ENCODE peak calls at places on chromosomes 5 and 9, in nine cellular contexts. Y is activated gamma-delta T cell; E is stimulated activated CD4-positive, alpha-beta T cell treated with anti-CD3 and anti-CD28 coated beads, Interleukin-4, amount 100 ng/mL, for 4 hours; V is small intestine; B is EL; H is GF-D8; N is ecto neural progenitor cell; F is HT1080; W is GDM1. G is an unnamed sample.

GRCh38 chr9:107735821-107736220 is 246.3 kb upstream of the KLF4 start:
- DNase-seq in V (no peak), F (no peak), N (no peak), E (no peak), H (no peak), B (no peak), Y (no peak), W (no peak), G (no peak)

GRCh38 chr5:30325795-30326194 is 867.7 kb upstream of the CDH6 start:
- DNase-seq in N (no peak), F (no peak), Y (no peak), W (no peak), H (no peak), V (no peak), E (no peak), B (no peak), G (no peak)

GRCh38 chr9:85425153-85425611 is 316.6 kb downstream of the AGTPBP1 start:
- DNase-seq in F (peak), E (no peak), H (no peak), Y (no peak), W (peak), V (peak), N (peak), B (peak), G (peak)

GRCh38 chr9:87567047-87567446 is 69.4 kb downstream of the DAPK1 start:
- DNase-seq in V (peak), Y (no peak), B (no peak), E (no peak), H (no peak), N (no peak), F (no peak), W (no peak), G (no peak)

GRCh38 chr5:93151121-93151520 is 429.9 kb downstream of the NR2F1-AS1 start:
- DNase-seq in N (no peak), V (no peak), Y (no peak), F (peak), W (no peak), E (no peak), B (peak), H (no peak), G (no peak)

GRCh38 chr5:1893754-1894153 is 11.0 kb upstream of the IRX4 start:
- DNase-seq in F (no peak), V (no peak), N (no peak), Y (no peak), H (no peak), W (no peak), E (no peak), B (no peak), G (no peak)

GRCh38 chr5:150318613-150319483 is 16.1 kb upstream of the ARSI start:
- DNase-seq in B (no peak), F (no peak), E (no peak), H (no peak), V (no peak), N (no peak), Y (no peak), W (no peak), G (peak)

GRCh38 chr5:135046661-135047346 is 12.8 kb upstream of the PITX1 start:
- DNase-seq in E (no peak), B (no peak), W (no peak), N (no peak), Y (no peak), F (no peak), H (no peak), V (no peak), G (no peak)